ENCODE peak calls at places on chromosome 5, in nine cellular contexts. D, A, T, Z, X, N, G, B and F are unnamed samples.

GRCh38 chr5:36363101-36363500 is 61.4 kb upstream of the RANBP3L start:
- DNase-seq in D (peak), A (no peak), T (no peak), Z (peak), X (no peak), N (no peak), G (no peak), B (no peak), F (no peak)

GRCh38 chr5:181215997-181216982 is 6.8 kb upstream of the TRIM41 start:
- DNase-seq in D (no peak), A (no peak), T (peak), Z (peak), X (no peak), N (no peak), G (no peak), B (no peak), F (no peak)

GRCh38 chr5:172871561-172871960 is 37.5 kb downstream of the ERGIC1 start:
- DNase-seq in D (no peak), A (no peak), T (no peak), Z (no peak), X (no peak), N (no peak), G (no peak), B (no peak), F (no peak)

GRCh38 chr5:151151793-151152192 is 5.8 kb downstream of the ANXA6 start:
- DNase-seq in D (no peak), A (no peak), T (peak), Z (no peak), X (no peak), N (no peak), G (peak), B (no peak), F (no peak)

GRCh38 chr5:54646285-54647101 is 128.9 kb downstream of the SNX18 start:
- DNase-seq in D (peak), A (peak), T (peak), Z (peak), X (no peak), N (peak), G (peak), B (peak), F (peak)

GRCh38 chr5:44719856-44720255 is 88.9 kb upstream of the MRPS30 start:
- DNase-seq in D (no peak), A (no peak), T (no peak), Z (no peak), X (no peak), N (no peak), G (no peak), B (no peak), F (no peak)

GRCh38 chr5:76715734-76716455 is at the start of gene F2R:
- DNase-seq in D (peak), A (peak), T (no peak), Z (peak), X (peak), N (no peak), G (peak), B (peak), F (no peak)

GRCh38 chr5:22710660-22711059 is 142.5 kb downstream of the CDH12 start:
- DNase-seq in D (no peak), A (no peak), T (no peak), Z (no peak), X (no peak), N (no peak), G (no peak), B (no peak), F (no peak)

GRCh38 chr5:143896981-143897380 is 85.0 kb downstream of the HMHB1 start:
- DNase-seq in D (no peak), A (no peak), T (no peak), Z (peak), X (no peak), N (no peak), G (no peak), B (no peak), F (no peak)

GRCh38 chr5:140266471-140267200 is 36.3 kb downstream of the PFDN1 start:
- DNase-seq in D (no peak), A (no peak), T (no peak), Z (no peak), X (no peak), N (no peak), G (no peak), B (no peak), F (no peak)

GRCh38 chr5:132812949-132813598 is at the start of gene SOWAHA:
- DNase-seq in D (no peak), A (no peak), T (no peak), Z (no peak), X (no peak), N (no peak), G (no peak), B (no peak), F (no peak)

GRCh38 chr5:62596096-62596495 is 17.5 kb downstream of the LRRC70 start:
- DNase-seq in D (no peak), A (no peak), T (no peak), Z (no peak), X (no peak), N (no peak), G (no peak), B (no peak), F (no peak)

GRCh38 chr5:76608833-76609232 is 14.4 kb downstream of the F2RL2 start:
- DNase-seq in D (peak), A (no peak), T (no peak), Z (no peak), X (no peak), N (no peak), G (peak), B (no peak), F (no peak)

GRCh38 chr5:126455728-126456127 is 32.5 kb downstream of the GRAMD2B start:
- DNase-seq in D (no peak), A (no peak), T (no peak), Z (no peak), X (no peak), N (no peak), G (no peak), B (no peak), F (no peak)

GRCh38 chr5:97163360-97163764 is 19.7 kb downstream of the RIOK2 start:
- DNase-seq in D (no peak), A (no peak), T (no peak), Z (no peak), X (peak), N (no peak), G (no peak), B (no peak), F (no peak)

GRCh38 chr5:41951224-41951623 is 26.1 kb downstream of the FBXO4 start:
- DNase-seq in D (no peak), A (no peak), T (no peak), Z (no peak), X (no peak), N (no peak), G (no peak), B (no peak), F (no peak)

GRCh38 chr5:83527191-83527590 is 55.6 kb downstream of the VCAN start:
- DNase-seq in D (no peak), A (no peak), T (no peak), Z (no peak), X (no peak), N (no peak), G (no peak), B (no peak), F (no peak)

GRCh38 chr5:171537463-171537862 is 118.0 kb downstream of the FGF18 start:
- DNase-seq in D (peak), A (no peak), T (no peak), Z (no peak), X (no peak), N (no peak), G (no peak), B (no peak), F (no peak)

GRCh38 chr5:96629774-96630173 is 32.4 kb upstream of the CAST start:
- DNase-seq in D (peak), A (no peak), T (no peak), Z (peak), X (no peak), N (peak), G (no peak), B (no peak), F (no peak)

GRCh38 chr5:108919591-108920326 is 172.1 kb downstream of the FER start:
- DNase-seq in D (no peak), A (no peak), T (no peak), Z (no peak), X (no peak), N (no peak), G (peak), B (no peak), F (no peak)

GRCh38 chr5:179909224-179909623 is 1.5 kb upstream of the TBC1D9B start:
- DNase-seq in D (no peak), A (no peak), T (no peak), Z (no peak), X (no peak), N (no peak), G (no peak), B (no peak), F (no peak)

GRCh38 chr5:179906795-179907569 is 715 bp downstream of the TBC1D9B start:
- DNase-seq in D (no peak), A (no peak), T (peak), Z (peak), X (peak), N (no peak), G (peak), B (no peak), F (peak)

GRCh38 chr5:179906294-179906794 is 1.4 kb downstream of the TBC1D9B start:
- DNase-seq in D (no peak), A (no peak), T (no peak), Z (no peak), X (no peak), N (no peak), G (no peak), B (no peak), F (no peak)

GRCh38 chr5:179907570-179908324 is at the start of gene TBC1D9B:
- DNase-seq in D (peak), A (peak), T (peak), Z (peak), X (peak), N (no peak), G (peak), B (peak), F (peak)

DNA sequence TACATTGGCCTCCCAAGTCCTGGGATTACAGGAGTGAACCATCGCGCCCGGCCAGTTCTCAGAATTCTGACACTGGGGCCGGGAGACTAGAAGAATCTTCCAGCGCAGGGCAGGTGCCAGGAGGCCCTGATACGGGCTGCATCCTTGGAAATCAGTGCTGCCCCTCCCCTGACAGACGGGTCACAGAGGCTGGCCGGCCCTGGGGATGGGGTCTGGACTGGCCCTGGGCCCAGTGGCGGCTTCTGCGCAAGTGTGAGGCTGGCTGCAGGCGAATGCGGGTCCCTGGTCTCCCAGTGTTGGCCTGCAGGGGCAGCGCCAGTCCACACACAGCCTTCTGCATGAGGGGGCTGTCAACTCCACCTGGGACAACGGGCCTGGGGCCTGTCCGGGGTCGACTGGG is 831 bp upstream of the TBC1D9B start:
- DNase-seq in D (no peak), A (no peak), T (no peak), Z (no peak), X (peak), N (no peak), G (no peak), B (no peak), F (no peak)
- H3K4me3 ChIP-seq in D (no peak), A (peak), T (peak), Z (no peak), X (no peak), N (peak), G (no peak), B (peak), F (no peak)

GRCh38 chr5:51387854-51388320 is 4.6 kb downstream of the ISL1 start:
- DNase-seq in D (no peak), A (no peak), T (no peak), Z (no peak), X (no peak), N (no peak), G (no peak), B (no peak), F (no peak)
- H3K4me3 ChIP-seq in D (no peak), A (no peak), T (no peak), Z (no peak), X (peak), N (peak), G (no peak), B (no peak), F (no peak)

DNA sequence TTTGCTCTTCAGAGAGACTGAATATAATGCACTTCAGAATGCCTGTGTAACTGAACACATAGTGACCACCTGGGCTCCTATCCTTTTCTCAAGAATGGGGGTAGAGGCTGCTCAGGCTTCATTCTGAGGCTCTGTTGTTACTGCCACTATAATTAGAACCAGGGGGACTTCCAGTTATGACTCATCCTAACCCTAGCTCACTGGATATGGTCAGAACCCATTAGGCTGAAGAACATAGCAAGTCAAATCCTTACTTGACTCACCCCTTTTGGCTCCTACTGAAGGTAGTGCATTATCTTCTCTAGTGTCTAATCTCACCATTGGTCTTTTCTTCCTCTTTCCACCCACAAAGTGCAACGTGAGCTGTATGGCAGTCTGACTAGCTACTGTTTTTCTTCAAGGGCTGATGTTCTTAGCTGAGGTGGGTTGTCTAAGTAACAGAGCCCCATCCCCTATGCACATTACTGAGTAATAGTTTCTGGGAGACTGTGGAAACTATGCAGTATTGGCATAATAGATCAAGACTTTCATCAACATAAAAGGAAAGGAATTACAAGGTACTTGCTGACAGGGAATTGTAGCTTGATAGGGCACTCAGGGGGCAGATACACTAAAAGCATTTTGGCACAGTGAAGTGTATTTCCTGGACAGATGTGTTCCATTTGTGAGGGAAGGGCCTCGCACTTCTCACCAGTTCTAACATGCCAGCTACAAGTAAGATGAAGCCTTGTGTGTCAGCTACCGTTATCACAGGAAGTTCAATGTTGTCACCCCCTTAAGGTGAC is 431.0 kb upstream of the MEF2C start:
- DNase-seq in D (peak), A (no peak), T (no peak), Z (peak), X (no peak), N (no peak), G (peak), B (no peak), F (peak)
- H3K4me3 ChIP-seq in D (no peak), A (no peak), T (no peak), Z (no peak), X (no peak), N (no peak), G (peak), B (no peak), F (no peak)

GRCh38 chr5:119397518-119398380 is 41.9 kb downstream of the TNFAIP8 start:
- DNase-seq in D (no peak), A (no peak), T (no peak), Z (peak), X (no peak), N (no peak), G (peak), B (no peak), F (no peak)
- H3K4me3 ChIP-seq in D (no peak), A (no peak), T (no peak), Z (peak), X (no peak), N (peak), G (peak), B (no peak), F (no peak)

DNA sequence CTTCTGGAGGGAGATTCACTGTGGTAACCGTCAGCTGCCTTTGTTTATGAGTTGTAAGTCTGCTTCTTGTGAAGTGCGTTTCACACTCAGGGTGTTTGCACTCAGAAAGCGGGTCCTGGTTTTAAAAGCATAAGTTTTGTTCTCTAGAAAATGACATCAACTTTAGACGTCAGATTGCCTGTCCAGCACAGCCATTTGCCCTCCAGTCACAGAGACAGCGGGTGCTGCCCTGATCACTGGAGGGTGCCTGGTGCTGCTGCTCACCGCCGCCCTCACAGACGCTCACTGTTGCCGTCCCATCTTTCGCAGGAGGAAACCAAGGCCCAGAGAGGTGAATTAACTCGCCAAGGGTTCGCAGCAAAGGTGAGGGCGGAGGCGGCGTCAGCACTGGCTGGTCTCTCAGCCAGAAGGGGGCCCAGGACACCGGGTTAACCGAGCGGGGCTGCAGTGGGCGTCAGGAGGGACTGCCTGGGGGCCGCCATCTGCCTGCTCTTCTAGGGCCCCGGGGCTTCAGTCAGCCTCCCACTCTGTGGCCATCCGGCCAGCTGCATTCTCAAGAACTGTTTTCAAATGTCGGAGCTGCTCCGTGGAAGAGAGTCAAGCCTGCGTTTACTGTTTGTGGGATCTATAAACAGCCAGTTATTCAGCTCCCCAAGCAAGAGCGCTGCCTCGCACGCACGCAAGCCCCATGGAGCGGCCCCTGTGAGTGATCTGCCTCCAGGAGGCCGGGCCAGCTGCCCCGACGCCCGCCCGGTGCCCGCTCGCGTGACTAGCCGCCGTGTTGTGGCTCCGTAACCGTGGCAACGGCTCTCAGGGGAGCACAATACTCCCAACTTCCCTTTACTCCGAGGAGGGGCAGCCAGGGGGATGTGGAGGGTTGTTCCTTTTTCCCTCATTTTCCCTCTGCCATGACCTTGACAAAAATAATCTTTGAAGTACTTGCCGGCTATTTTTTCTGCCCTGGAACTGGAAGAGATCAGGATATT is 43.4 kb upstream of the EXOC3 start:
- DNase-seq in D (peak), A (peak), T (peak), Z (peak), X (peak), N (peak), G (peak), B (peak), F (peak)
- H3K4me3 ChIP-seq in D (peak), A (peak), T (no peak), Z (no peak), X (no peak), N (peak), G (peak), B (peak), F (no peak)